ENCODE peak calls at places on chromosomes 16 and 17, in seven cellular contexts. P is gastrocnemius medialis, A is upper lobe of right lung, I is lung, Q is A673, M is tibial nerve, Y is OCI-LY7. X is an unnamed sample.
A peak's percentile ranks its signal among the peaks of the same experiment; 100 is the strongest.

GRCh38 chr16:11205754-11206459 is 50.1 kb downstream of the SOCS1 start:
- DNase-seq in P (no peak), A (no peak), I (no peak), Q (no peak), M (no peak), Y (no peak), X (no peak)

GRCh38 chr16:11233727-11234376 is 22.2 kb downstream of the SOCS1 start:
- DNase-seq in P (no peak), A (no peak), I (no peak), Q (no peak), M (no peak), Y (peak; percentile 46), X (no peak)

GRCh38 chr16:9836118-9836736 is 346.0 kb downstream of the GRIN2A start:
- DNase-seq in P (no peak), A (no peak), I (no peak), Q (peak; percentile 34), M (no peak), Y (peak; percentile 22), X (no peak)

GRCh38 chr17:979539-980405 is at the start of gene NXN:
- DNase-seq in P (peak; percentile 82), A (peak; percentile 94), I (peak; percentile 87), Q (peak; percentile 74), M (peak; percentile 74), Y (peak; percentile 81), X (peak; percentile 80)

GRCh38 chr16:877242-878065 is 76.9 kb upstream of the GNG13 start:
- DNase-seq in P (no peak), A (no peak), I (no peak), Q (no peak), M (no peak), Y (no peak), X (no peak)

GRCh38 chr17:29115906-29116651 is 64.1 kb downstream of the MYO18A start:
- DNase-seq in P (no peak), A (no peak), I (peak; percentile 34), Q (peak; percentile 88), M (no peak), Y (peak; percentile 35), X (no peak)

GRCh38 chr17:5499790-5500189 is 13.4 kb downstream of the MIS12 start:
- DNase-seq in P (no peak), A (no peak), I (no peak), Q (peak; percentile 22), M (no peak), Y (no peak), X (no peak)

GRCh38 chr17:22435231-22435974 is 743.1 kb downstream of the KCNJ18 start:
- DNase-seq in P (no peak), A (no peak), I (no peak), Q (no peak), M (no peak), Y (no peak), X (no peak)

GRCh38 chr17:7280519-7281073 is 922 bp upstream of the SLC2A4 start:
- DNase-seq in P (peak; percentile 83), A (peak; percentile 91), I (peak; percentile 81), Q (peak; percentile 90), M (peak; percentile 72), Y (peak; percentile 92), X (peak; percentile 87)

GRCh38 chr16:228151-228855 is 946 bp downstream of the LUC7L start:
- DNase-seq in P (no peak), A (no peak), I (no peak), Q (no peak), M (no peak), Y (peak; percentile 30), X (no peak)

GRCh38 chr17:7250655-7251329 is 742 bp downstream of the CTDNEP1 start:
- DNase-seq in P (no peak), A (no peak), I (no peak), Q (no peak), M (no peak), Y (no peak), X (no peak)

GRCh38 chr17:57862990-57863667 is 13.3 kb upstream of the MRPS23 start:
- DNase-seq in P (no peak), A (peak; percentile 42), I (no peak), Q (no peak), M (no peak), Y (no peak), X (no peak)

GRCh38 chr17:39738568-39738901 is 797 bp downstream of the GRB7 start:
- DNase-seq in P (no peak), A (no peak), I (no peak), Q (no peak), M (no peak), Y (no peak), X (no peak)

GRCh38 chr17:45104907-45105624 is 27.2 kb downstream of the PLCD3 start:
- DNase-seq in P (no peak), A (no peak), I (no peak), Q (no peak), M (no peak), Y (no peak), X (no peak)
- TF ChIP-seq CTCF in P (no peak), A (no peak), I (no peak), Q (no peak), M (no peak), Y (peak; percentile 13), X (no peak)

DNA sequence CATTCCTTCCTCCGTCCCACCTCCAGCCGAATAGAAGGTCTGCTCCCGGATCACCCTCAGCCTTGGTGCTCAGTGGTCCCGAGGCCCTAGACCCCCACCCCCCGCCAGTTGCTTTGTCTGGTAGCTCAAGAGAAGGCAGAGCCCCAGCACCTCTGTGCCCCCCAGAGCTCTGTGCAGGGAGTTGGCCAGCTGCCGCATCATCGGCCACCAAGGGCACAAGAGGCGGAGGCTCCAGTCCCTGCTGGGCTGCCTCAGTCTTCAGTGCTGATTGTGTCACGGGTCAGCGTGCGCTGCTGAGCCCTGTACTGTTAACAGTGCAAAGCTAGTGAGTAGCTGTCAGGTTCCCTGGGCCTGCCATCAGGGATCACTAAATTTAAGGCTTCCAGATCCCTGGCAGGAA is 22.2 kb upstream of the DRG2 start:
- DNase-seq in P (no peak), A (no peak), I (no peak), Q (no peak), M (no peak), Y (no peak), X (no peak)
- H3K36me3 ChIP-seq in P (peaks cover 47% of the 10 kb centered on the region), A (peaks cover 51% of the 10 kb centered on the region), I (peaks cover 6% of the 10 kb centered on the region), Q (peaks cover 8% of the 10 kb centered on the region), M (peaks cover 5% of the 10 kb centered on the region), Y (peaks cover 21% of the 10 kb centered on the region), X (peaks cover 46% of the 10 kb centered on the region)

GRCh38 chr17:82385559-82386255 is 14.1 kb downstream of the UTS2R start:
- DNase-seq in P (no peak), A (no peak), I (no peak), Q (no peak), M (no peak), Y (no peak), X (no peak)
- TF ChIP-seq CTCF in P (no peak), A (no peak), I (no peak), Q (no peak), M (no peak), Y (no peak), X (no peak)

DNA sequence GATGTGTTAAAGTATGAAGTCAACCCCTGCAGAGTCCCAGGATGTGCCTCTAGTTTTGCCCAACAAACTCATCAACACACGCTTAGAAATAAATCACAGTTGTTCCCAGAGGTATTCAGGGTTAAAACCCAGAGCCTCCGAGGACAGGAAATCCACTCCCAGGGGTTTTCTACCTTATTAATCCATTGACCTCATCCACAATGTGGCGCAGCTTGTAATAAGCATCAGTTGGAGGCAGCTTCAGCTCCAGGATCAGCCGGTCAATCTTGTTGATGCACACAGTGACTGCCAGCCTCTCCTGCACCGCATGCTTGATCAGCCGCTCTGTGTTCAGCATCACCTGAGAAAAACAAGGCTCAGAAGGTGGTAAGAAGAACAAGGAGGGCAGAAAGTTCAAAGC is 23.5 kb downstream of the EFTUD2 start:
- DNase-seq in P (no peak), A (no peak), I (no peak), Q (no peak), M (no peak), Y (no peak), X (no peak)
- H3K36me3 ChIP-seq in P (peaks cover 58% of the 10 kb centered on the region), A (peaks cover 99% of the 10 kb centered on the region), I (peaks cover 42% of the 10 kb centered on the region), Q (peaks cover 23% of the 10 kb centered on the region), M (peaks cover 23% of the 10 kb centered on the region), Y (peaks cover 91% of the 10 kb centered on the region), X (peaks cover 60% of the 10 kb centered on the region)

DNA sequence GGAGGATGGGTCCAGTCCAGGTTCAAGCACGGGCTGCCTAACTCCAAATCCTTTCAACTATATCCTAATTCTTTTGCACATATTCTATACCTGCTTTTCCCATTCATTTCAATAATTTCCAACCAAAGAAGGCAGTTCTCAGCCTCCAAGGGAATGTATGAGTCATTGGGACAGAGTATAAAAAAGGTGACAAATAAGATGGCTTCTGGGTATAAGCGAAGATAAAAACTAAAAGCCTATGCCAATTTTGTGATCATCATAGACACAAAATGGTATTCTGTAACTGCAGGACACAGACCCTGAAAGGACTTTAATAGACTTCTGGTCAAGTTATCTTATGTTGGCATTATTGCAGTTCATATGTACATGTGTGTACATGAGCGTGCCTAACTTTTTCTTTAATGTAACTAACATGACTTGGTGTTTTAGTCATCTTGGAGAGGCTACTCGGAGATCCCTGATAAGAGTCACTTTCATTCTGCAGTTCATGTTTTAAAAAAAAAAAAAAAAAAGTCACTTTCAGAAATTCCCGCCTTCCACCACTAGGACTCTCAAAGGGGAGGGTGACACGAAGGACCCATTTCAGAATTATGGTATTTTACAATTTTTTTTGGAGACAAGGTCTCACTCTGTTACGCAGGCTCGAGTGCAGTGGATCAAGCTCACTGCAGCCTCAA is 17.3 kb downstream of the COG1 start:
- DNase-seq in P (no peak), A (no peak), I (no peak), Q (peak; percentile 37), M (no peak), Y (no peak), X (no peak)
- TF ChIP-seq CTCF in P (no peak), A (peak; percentile 27), I (no peak), Q (peak; percentile 46), M (no peak), Y (peak; percentile 65), X (peak; percentile 22)

X was measured in right atrium auricular region.